ENCODE peak calls at places on chromosomes 6 and 20, in five cellular contexts. A is esophagus squamous epithelium; K is NCI-H1105; Y is PC-3; E is stimulated activated CD4-positive, alpha-beta T cell treated with anti-CD3 and anti-CD28 coated beads, Interleukin-1b, Interleukin-23, amount 100 ng/mL, for 48 hours. W is an unnamed sample.

GRCh38 chr6:36592221-36592655 is 1.9 kb upstream of the SRSF3 start:
- DNase-seq in A (no peak), Y (no peak), E (no peak), K (no peak), W (no peak)

GRCh38 chr6:5132741-5133140 is 47.6 kb downstream of the PPP1R3G start:
- DNase-seq in K (no peak), A (no peak), E (no peak), Y (no peak), W (no peak)

GRCh38 chr6:54074591-54075195 is 36.5 kb upstream of the MLIP start:
- DNase-seq in A (no peak), E (no peak), Y (no peak), K (no peak), W (no peak)

GRCh38 chr6:131923356-131923755 is 27.8 kb downstream of the CCN2 start:
- DNase-seq in K (peak), Y (peak), A (no peak), E (peak), W (peak)

GRCh38 chr6:116118608-116119007 is 7.3 kb downstream of the COL10A1 start:
- DNase-seq in K (no peak), Y (no peak), E (no peak), A (no peak), W (no peak)

GRCh38 chr20:8801686-8802085 is 267.2 kb upstream of the PLCB4 start:
- DNase-seq in Y (no peak), A (no peak), E (no peak), K (no peak), W (no peak)

GRCh38 chr6:91087864-91088263 is 501.0 kb upstream of the MAP3K7 start:
- DNase-seq in Y (no peak), K (peak), E (no peak), A (no peak), W (no peak)

GRCh38 chr6:2468601-2468955 is 223.2 kb upstream of the GMDS start:
- DNase-seq in K (no peak), Y (no peak), E (no peak), A (no peak), W (no peak)

GRCh38 chr20:37627060-37627766 is 66.6 kb upstream of the CTNNBL1 start:
- DNase-seq in K (no peak), Y (peak), A (no peak), E (peak), W (no peak)

GRCh38 chr20:40481337-40481736 is 207.7 kb downstream of the MAFB start:
- DNase-seq in E (no peak), Y (no peak), A (no peak), K (no peak), W (no peak)

GRCh38 chr20:62832951-62833391 is 16.1 kb downstream of the COL9A3 start:
- DNase-seq in E (no peak), A (no peak), Y (no peak), K (no peak), W (no peak)

GRCh38 chr20:49519212-49519712 is 36.8 kb upstream of the KCNB1 start:
- DNase-seq in K (no peak), E (no peak), Y (no peak), A (no peak), W (no peak)

GRCh38 chr6:13112921-13113320 is 215.4 kb downstream of the TBC1D7 start:
- DNase-seq in A (no peak), K (peak), Y (no peak), E (no peak), W (no peak)

GRCh38 chr6:106197441-106197840 is 111.3 kb downstream of the PRDM1 start:
- DNase-seq in K (no peak), E (no peak), A (no peak), Y (no peak), W (no peak)

GRCh38 chr6:142569676-142570075 is 267.9 kb downstream of the ADGRG6 start:
- DNase-seq in K (no peak), A (no peak), Y (no peak), E (no peak), W (no peak)

GRCh38 chr6:37860226-37860839 is 40.8 kb downstream of the ZFAND3 start:
- DNase-seq in Y (peak), K (no peak), A (no peak), E (no peak), W (peak)

GRCh38 chr6:103723438-103723837 is 1136.3 kb downstream of the HACE1 start:
- DNase-seq in K (no peak), A (no peak), Y (no peak), E (no peak), W (no peak)

GRCh38 chr6:15500078-15500740 is 162.6 kb downstream of the DTNBP1 start:
- DNase-seq in Y (no peak), K (no peak), A (no peak), E (no peak), W (no peak)

GRCh38 chr6:146909376-146909775 is 294.8 kb upstream of the STXBP5 start:
- DNase-seq in K (no peak), E (no peak), Y (no peak), A (no peak), W (no peak)

GRCh38 chr20:57693002-57693582 is 16.7 kb downstream of the PMEPA1 start:
- DNase-seq in E (no peak), K (no peak), Y (peak), A (no peak), W (no peak)

GRCh38 chr6:1390805-1391511 is 1.6 kb downstream of the FOXF2 start:
- DNase-seq in Y (no peak), E (no peak), A (no peak), K (peak), W (no peak)

GRCh38 chr20:7911586-7912330 is 28.5 kb downstream of the HAO1 start:
- DNase-seq in K (no peak), E (no peak), Y (peak), A (no peak), W (no peak)

GRCh38 chr20:24102290-24102689 is 113.7 kb upstream of the GGTLC1 start:
- DNase-seq in A (no peak), Y (peak), E (peak), K (no peak), W (no peak)

GRCh38 chr20:48783533-48784272 is 44.1 kb downstream of the PREX1 start:
- DNase-seq in E (peak), A (no peak), Y (no peak), K (no peak), W (no peak)

GRCh38 chr6:157242791-157243190 is 80.5 kb downstream of the TMEM242 start:
- DNase-seq in A (no peak), E (no peak), K (no peak), Y (no peak), W (no peak)

GRCh38 chr6:53331678-53332077 is 17.1 kb downstream of the ELOVL5 start:
- DNase-seq in E (no peak), K (no peak), Y (no peak), A (no peak), W (no peak)

GRCh38 chr6:108831104-108831503 is 17.1 kb upstream of the ARMC2 start:
- DNase-seq in Y (no peak), A (no peak), E (no peak), K (no peak), W (no peak)

GRCh38 chr20:59864726-59865125 is 68.7 kb downstream of the SYCP2 start:
- DNase-seq in Y (no peak), E (no peak), A (no peak), K (no peak), W (no peak)

GRCh38 chr20:1816384-1817381 is 78.5 kb upstream of the SIRPA start:
- DNase-seq in K (peak), A (no peak), Y (peak), E (no peak), W (peak)

GRCh38 chr6:158028421-158028820 is 46.8 kb downstream of the SYNJ2 start:
- DNase-seq in A (no peak), Y (no peak), E (no peak), K (no peak), W (no peak)

GRCh38 chr20:31676534-31677030 is 38.9 kb downstream of the COX4I2 start:
- DNase-seq in A (no peak), K (no peak), Y (peak), E (no peak), W (no peak)

GRCh38 chr6:19303381-19303780 is 533.8 kb upstream of the ID4 start:
- DNase-seq in Y (no peak), E (no peak), A (no peak), K (peak), W (peak)

GRCh38 chr6:25239059-25239458 is 40.1 kb upstream of the CARMIL1 start:
- DNase-seq in K (no peak), E (no peak), A (no peak), Y (no peak), W (no peak)

GRCh38 chr6:44388135-44388487 is 605 bp downstream of the CDC5L start:
- DNase-seq in K (no peak), Y (no peak), A (no peak), E (peak), W (no peak)

GRCh38 chr20:58822175-58822574 is 28.5 kb downstream of the GNAS-AS1 start:
- DNase-seq in E (no peak), Y (no peak), A (no peak), K (no peak), W (no peak)

GRCh38 chr20:44180814-44181213 is 6.2 kb downstream of the JPH2 start:
- DNase-seq in A (no peak), K (no peak), E (no peak), Y (no peak), W (no peak)

GRCh38 chr20:49310695-49311094 is 32.8 kb upstream of the ZNFX1 start:
- DNase-seq in K (no peak), Y (peak), A (no peak), E (peak), W (no peak)

GRCh38 chr6:127300411-127300810 is 33.7 kb downstream of the RNF146 start:
- DNase-seq in Y (peak), A (no peak), E (no peak), K (no peak), W (no peak)